ENCODE peak calls at places on chromosomes 2 and 18, in four cellular contexts. M is pancreas, S is foreskin fibroblast, T is endothelial cell. E is an unnamed sample.

GRCh38 chr2:216560695-216561370 is 62.2 kb downstream of the RPL37A start:
- DNase-seq in T (no peak), S (peak; percentile 71), M (no peak), E (no peak)

GRCh38 chr2:69007603-69008002 is 5.4 kb upstream of the ANTXR1 start:
- DNase-seq in T (no peak), S (no peak), M (no peak), E (no peak)

GRCh38 chr2:70367722-70368323 is 66.0 kb upstream of the FAM136A start:
- DNase-seq in S (no peak), T (no peak), M (peak; percentile 42), E (no peak)

GRCh38 chr2:38806001-38806400 is 28.0 kb downstream of the GEMIN6 start:
- DNase-seq in M (no peak), S (no peak), T (no peak), E (no peak)

GRCh38 chr2:127029652-127030051 is 77.3 kb downstream of the BIN1 start:
- DNase-seq in T (no peak), S (no peak), M (no peak), E (no peak)

GRCh38 chr2:129922571-129923264 is 56.7 kb upstream of the RAB6C start:
- DNase-seq in T (no peak), S (no peak), M (peak; percentile 64), E (no peak)

GRCh38 chr18:24492445-24492844 is 32.0 kb downstream of the HRH4 start:
- DNase-seq in M (no peak), T (no peak), S (no peak), E (no peak)

GRCh38 chr2:56215911-56216310 is 32.1 kb downstream of the CCDC85A start:
- DNase-seq in M (no peak), S (no peak), T (no peak), E (no peak)

GRCh38 chr2:110853516-110853915 is 121.1 kb downstream of the ACOXL start:
- DNase-seq in T (peak; percentile 58), M (no peak), S (no peak), E (peak; percentile 22)

GRCh38 chr2:224560549-224560948 is 24.6 kb downstream of the CUL3 start:
- DNase-seq in M (no peak), S (no peak), T (no peak), E (no peak)

GRCh38 chr2:61670591-61671503 is 132.7 kb upstream of the XPO1 start:
- DNase-seq in M (no peak), S (no peak), T (no peak), E (no peak)

GRCh38 chr2:32697156-32697555 is 69.3 kb downstream of the TTC27 start:
- DNase-seq in S (peak; percentile 57), T (no peak), M (no peak), E (no peak)

GRCh38 chr18:75031717-75032317 is 177.1 kb downstream of the PTGR3 start:
- DNase-seq in S (no peak), T (no peak), M (no peak), E (no peak)

GRCh38 chr2:111121028-111121872 is 536 bp downstream of the BCL2L11 start:
- DNase-seq in M (peak; percentile 87), S (no peak), T (peak; percentile 41), E (peak; percentile 23)

GRCh38 chr18:55515204-55515603 is 72.8 kb downstream of the TCF4 start:
- DNase-seq in T (no peak), M (no peak), S (no peak), E (no peak)

GRCh38 chr18:34821669-34822210 is 111.6 kb downstream of the DTNA start:
- DNase-seq in S (no peak), M (no peak), T (no peak), E (no peak)

GRCh38 chr2:45009928-45010705 is 865 bp upstream of the SIX2 start:
- DNase-seq in M (peak; percentile 86), T (peak; percentile 47), S (peak; percentile 65), E (no peak)

GRCh38 chr2:157173740-157174184 is 83.7 kb upstream of the GALNT5 start:
- DNase-seq in S (peak; percentile 98), M (no peak), T (no peak), E (no peak)

GRCh38 chr2:128793414-128793813 is 474.7 kb upstream of the HS6ST1 start:
- DNase-seq in S (no peak), T (no peak), M (no peak), E (no peak)

GRCh38 chr2:43388371-43388770 is 162.0 kb upstream of the ZFP36L2 start:
- DNase-seq in S (no peak), T (no peak), M (no peak), E (no peak)

GRCh38 chr2:86249176-86249842 is 50.1 kb downstream of the MRPL35 start:
- DNase-seq in M (no peak), S (peak; percentile 13), T (no peak), E (no peak)

GRCh38 chr2:16330571-16331351 is 334.9 kb downstream of the CYRIA start:
- DNase-seq in S (no peak), M (no peak), T (no peak), E (no peak)

GRCh38 chr2:118190365-118190916 is 102.2 kb downstream of the INSIG2 start:
- DNase-seq in M (no peak), T (no peak), S (no peak), E (no peak)

GRCh38 chr2:235055891-235056516 is 104.2 kb downstream of the SH3BP4 start:
- DNase-seq in M (peak; percentile 48), T (peak; percentile 24), S (no peak), E (no peak)
- TF ChIP-seq CTCF in M (peak; percentile 34), T (peak; percentile 56), S (peak; percentile 41), E (no peak)

GRCh38 chr2:98519851-98520250 is 75.2 kb downstream of the INPP4A start:
- DNase-seq in S (no peak), T (no peak), M (no peak), E (no peak)
- TF ChIP-seq CTCF in S (no peak), T (no peak), M (no peak), E (no peak)

GRCh38 chr2:211170843-211171242 is 614.4 kb downstream of the CPS1 start:
- DNase-seq in M (no peak), T (no peak), S (no peak), E (no peak)
- TF ChIP-seq CTCF in M (no peak), T (no peak), S (no peak), E (no peak)

GRCh38 chr2:237585590-237586221 is 4.8 kb downstream of the RAB17 start:
- DNase-seq in M (no peak), S (no peak), T (no peak), E (no peak)

GRCh38 chr2:237581326-237581725 is 9.2 kb downstream of the RAB17 start:
- DNase-seq in M (no peak), T (no peak), S (no peak), E (no peak)

GRCh38 chr2:237588044-237588696 is 2.4 kb downstream of the RAB17 start:
- DNase-seq in M (peak; percentile 37), S (no peak), T (no peak), E (no peak)

GRCh38 chr2:237581751-237582746 is 8.5 kb downstream of the RAB17 start:
- DNase-seq in T (peak; percentile 36), S (peak; percentile 66), M (no peak), E (peak; percentile 18)

DNA sequence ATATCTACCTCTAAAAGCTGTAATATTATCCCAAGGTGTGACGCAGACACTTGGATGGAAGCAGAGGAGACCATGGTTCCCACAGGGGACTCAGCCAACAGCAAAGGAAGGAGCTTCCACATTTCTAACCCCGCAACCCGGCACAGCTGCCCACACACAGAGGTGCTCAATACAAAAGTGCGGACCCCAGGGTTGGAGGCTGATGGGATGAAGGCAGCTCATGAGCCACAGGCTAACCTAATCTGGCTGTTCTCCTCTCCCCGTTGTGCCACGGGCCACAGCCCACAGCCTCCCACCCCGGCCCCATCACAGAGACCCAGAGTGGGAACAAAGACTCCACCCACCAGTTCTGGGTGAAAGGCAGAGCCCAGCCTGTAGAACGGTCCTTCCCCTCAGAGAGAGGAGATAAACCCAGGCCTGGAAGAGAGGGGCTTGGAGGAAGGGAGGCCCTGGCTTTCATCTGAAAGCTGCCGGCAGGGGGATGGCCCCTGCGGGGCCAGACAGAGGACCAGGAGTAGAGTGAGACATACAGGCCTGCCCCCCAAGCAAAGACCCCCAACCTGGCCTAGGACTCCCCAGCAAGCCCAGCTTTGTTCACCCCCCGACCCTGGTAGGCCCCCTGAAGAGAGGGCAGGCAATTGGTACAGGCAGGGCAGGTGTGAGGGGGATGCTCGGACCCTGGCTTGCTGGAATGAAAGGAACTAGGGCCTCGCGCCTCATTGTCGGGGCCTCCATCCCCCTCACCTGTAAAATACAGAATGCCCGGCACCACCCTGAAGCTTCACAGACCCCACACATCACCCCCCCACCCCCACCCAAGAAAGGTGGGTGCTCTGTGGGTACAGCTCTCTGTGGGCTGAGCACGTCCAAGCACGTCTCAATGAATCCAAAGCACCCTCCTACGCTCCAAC is 6.9 kb downstream of the RAB17 start:
- DNase-seq in S (no peak), T (no peak), M (no peak), E (no peak)
- TF ChIP-seq CTCF in S (no peak), T (no peak), M (no peak), E (no peak)

GRCh38 chr2:238875161-238875530 is 27.3 kb downstream of the TWIST2 start:
- DNase-seq in M (no peak), T (no peak), S (no peak), E (no peak)
- TF ChIP-seq CTCF in M (no peak), T (no peak), S (no peak), E (no peak)